ENCODE peak calls at places on chromosomes 12 and 14, in nine cellular contexts. D is T-cell; R is mesenchymal stem cell; W is right lobe of liver; B is fibroblast of mammary gland; Z is AG04449; C is activated T-helper 1 cell treated with anti-CD3 and anti-CD28 coated beads, Interleukin-12 subunit alpha, Interleukin-12 subunit beta, Interleukin-2, Interleukin-4 antibody, amounts not matched to agents 30 ng/mL and 10 ng/mL and 1 ng/mL, durations not matched to agents 14 hours and 24 hours and 36 hours; M is H1; I is effector memory CD4-positive, alpha-beta T cell. X is an unnamed sample.

GRCh38 chr14:92511472-92512247 is 1.9 kb upstream of the RIN3 start:
- DNase-seq in W (no peak), D (no peak), C (no peak), M (no peak), I (no peak), R (peak), B (peak), Z (peak), X (no peak)

GRCh38 chr14:50363734-50364113 is 33.0 kb downstream of the CDKL1 start:
- DNase-seq in C (peak), D (peak), B (peak), Z (no peak), W (no peak), M (no peak), R (peak), I (peak), X (no peak)

GRCh38 chr12:124445121-124445718 is 122.2 kb downstream of the NCOR2 start:
- DNase-seq in I (no peak), B (no peak), D (no peak), C (no peak), W (peak), M (no peak), R (no peak), Z (no peak), X (no peak)

GRCh38 chr12:87652026-87652425 is 377.2 kb downstream of the C12orf50 start:
- DNase-seq in C (no peak), R (no peak), M (no peak), D (no peak), I (no peak), B (no peak), Z (no peak), W (no peak), X (no peak)

GRCh38 chr12:117481470-117481869 is 120.0 kb upstream of the NOS1 start:
- DNase-seq in R (no peak), Z (no peak), B (peak), I (no peak), C (no peak), M (no peak), D (no peak), W (no peak), X (no peak)

GRCh38 chr12:50504798-50505385 is at the start of gene DIP2B:
- DNase-seq in C (peak), R (peak), D (peak), W (peak), Z (no peak), B (peak), I (peak), M (peak), X (peak)

GRCh38 chr12:11658796-11659195 is 9.3 kb downstream of the ETV6 start:
- DNase-seq in B (peak), M (no peak), Z (peak), W (no peak), C (no peak), I (no peak), D (no peak), R (peak), X (no peak)

GRCh38 chr14:74202113-74202512 is 37.1 kb upstream of the VSX2 start:
- DNase-seq in R (no peak), D (no peak), I (no peak), C (no peak), M (no peak), Z (no peak), W (no peak), B (no peak), X (no peak)

GRCh38 chr12:42261708-42262107 is 23.7 kb upstream of the YAF2 start:
- DNase-seq in R (no peak), W (no peak), I (no peak), B (no peak), C (no peak), M (no peak), D (no peak), Z (no peak), X (no peak)

GRCh38 chr14:52829527-52829926 is 38.1 kb upstream of the GNPNAT1 start:
- DNase-seq in I (no peak), W (no peak), M (no peak), C (no peak), Z (no peak), R (no peak), D (no peak), B (no peak), X (no peak)

GRCh38 chr12:16520328-16520727 is 85.6 kb downstream of the LMO3 start:
- DNase-seq in C (no peak), M (no peak), I (no peak), R (no peak), B (peak), W (no peak), D (no peak), Z (no peak), X (no peak)

GRCh38 chr14:33569844-33570716 is 380.8 kb downstream of the EGLN3 start:
- DNase-seq in W (no peak), Z (no peak), D (no peak), B (no peak), I (no peak), M (no peak), R (peak), C (no peak), X (no peak)

GRCh38 chr12:120413901-120414695 is 23.8 kb upstream of the COX6A1 start:
- DNase-seq in D (no peak), M (peak), W (no peak), R (no peak), Z (no peak), I (no peak), C (no peak), B (no peak), X (peak)

GRCh38 chr14:55077155-55077554 is 25.7 kb downstream of the MAPK1IP1L start:
- DNase-seq in R (peak), I (no peak), C (no peak), M (no peak), B (peak), W (no peak), Z (no peak), D (no peak), X (no peak)

GRCh38 chr12:73867147-73867546 is 670.5 kb upstream of the ATXN7L3B start:
- DNase-seq in D (no peak), Z (no peak), I (no peak), R (no peak), B (no peak), M (no peak), C (no peak), W (no peak), X (no peak)

GRCh38 chr12:58887071-58887470 is 33.2 kb downstream of the LRIG3 start:
- DNase-seq in B (no peak), I (no peak), D (no peak), W (no peak), C (no peak), Z (no peak), M (no peak), R (no peak), X (no peak)

GRCh38 chr14:86815341-86815740 is 1177.6 kb downstream of the GALC start:
- DNase-seq in W (no peak), D (no peak), M (no peak), R (no peak), Z (no peak), I (no peak), C (no peak), B (no peak), X (no peak)

GRCh38 chr14:95359974-95360826 is 40.5 kb upstream of the CLMN start:
- DNase-seq in I (no peak), W (peak), D (no peak), R (no peak), M (no peak), C (no peak), Z (no peak), B (no peak), X (peak)

GRCh38 chr14:20679907-20680306 is 4.5 kb upstream of the RNASE4 start:
- DNase-seq in R (peak), Z (no peak), D (no peak), M (no peak), C (no peak), I (peak), B (peak), W (no peak), X (peak)

GRCh38 chr12:9900930-9901329 is 19.6 kb downstream of the KLRF2 start:
- DNase-seq in B (no peak), Z (no peak), C (no peak), W (no peak), M (no peak), I (no peak), R (no peak), D (no peak), X (no peak)

GRCh38 chr12:68899251-68899771 is 33.7 kb downstream of the CPM start:
- DNase-seq in Z (peak), B (peak), W (peak), D (no peak), M (no peak), C (no peak), I (no peak), R (peak), X (peak)

GRCh38 chr12:116609715-116610114 is 50.5 kb downstream of the MAP1LC3B2 start:
- DNase-seq in Z (no peak), D (peak), C (no peak), B (no peak), I (no peak), M (no peak), R (no peak), W (no peak), X (no peak)

GRCh38 chr12:76311796-76312195 is 36.4 kb downstream of the BBS10 start:
- DNase-seq in W (no peak), I (no peak), B (peak), M (no peak), R (peak), Z (peak), D (no peak), C (no peak), X (no peak)

GRCh38 chr12:21541773-21542172 is 15.7 kb downstream of the SPX start:
- DNase-seq in C (no peak), I (no peak), D (no peak), Z (no peak), R (no peak), M (no peak), W (no peak), B (no peak), X (no peak)

GRCh38 chr12:607541-608001 is 55.7 kb downstream of the NINJ2 start:
- DNase-seq in D (no peak), M (no peak), B (no peak), W (peak), C (no peak), R (no peak), Z (no peak), I (no peak), X (peak)

GRCh38 chr12:68303850-68304249 is 28.3 kb downstream of the MDM1 start:
- DNase-seq in C (no peak), I (no peak), Z (no peak), R (no peak), M (no peak), W (no peak), B (peak), D (no peak), X (no peak)

GRCh38 chr12:71312767-71313375 is 126.7 kb upstream of the LGR5 start:
- DNase-seq in D (no peak), M (no peak), Z (no peak), R (no peak), C (no peak), W (peak), I (no peak), B (peak), X (no peak)

GRCh38 chr14:35401422-35401729 is 3.2 kb downstream of the NFKBIA start:
- DNase-seq in B (no peak), Z (no peak), D (no peak), W (no peak), R (no peak), I (no peak), C (no peak), M (no peak), X (no peak)

GRCh38 chr14:65360144-65360784 is 52.3 kb upstream of the FUT8 start:
- DNase-seq in R (no peak), B (no peak), W (no peak), M (no peak), C (no peak), I (no peak), D (no peak), Z (no peak), X (no peak)

GRCh38 chr14:90552465-90553297 is 155.9 kb downstream of the CALM1 start:
- DNase-seq in B (no peak), C (no peak), M (no peak), Z (no peak), R (no peak), D (no peak), I (no peak), W (no peak), X (no peak)

GRCh38 chr12:49698619-49699545 is 8.3 kb downstream of the FMNL3 start:
- DNase-seq in C (peak), W (no peak), M (peak), I (no peak), Z (no peak), D (peak), R (peak), B (peak), X (peak)

GRCh38 chr12:85310456-85311076 is 30.5 kb downstream of the ALX1 start:
- DNase-seq in Z (no peak), R (peak), W (no peak), M (no peak), I (no peak), B (peak), C (no peak), D (no peak), X (no peak)

GRCh38 chr12:32895688-32896437 is 714 bp downstream of the PKP2 start:
- DNase-seq in I (no peak), D (no peak), B (no peak), C (no peak), M (no peak), Z (no peak), R (peak), W (peak), X (no peak)

GRCh38 chr12:24888813-24889212 is 60.1 kb downstream of the BCAT1 start:
- DNase-seq in I (no peak), B (no peak), W (no peak), M (no peak), C (no peak), D (no peak), R (no peak), Z (no peak), X (no peak)